ENCODE peak calls at places on chromosome 21, in six cellular contexts. Q is LNCaP clone FGC, T is endodermal cell, J is testis, V is A549, E is Calu3. D is an unnamed sample.

GRCh38 chr21:34307991-34308532 is 55.7 kb upstream of the KCNE2 start:
- DNase-seq in Q (no peak), E (no peak), V (no peak), T (no peak), J (no peak), D (no peak)

GRCh38 chr21:43269461-43269860 is 100.7 kb downstream of the CRYAA start:
- DNase-seq in T (peak), J (no peak), V (no peak), E (peak), Q (no peak), D (peak)

GRCh38 chr21:33762798-33763572 is 120.7 kb downstream of the ITSN1 start:
- DNase-seq in J (no peak), E (no peak), T (no peak), Q (no peak), V (no peak), D (no peak)

GRCh38 chr21:38170283-38170682 is 86.5 kb upstream of the KCNJ15 start:
- DNase-seq in Q (no peak), V (peak), E (peak), J (peak), T (peak), D (peak)

GRCh38 chr21:41895643-41896493 is 16.7 kb upstream of the PRDM15 start:
- DNase-seq in J (no peak), Q (no peak), V (no peak), T (peak), E (no peak), D (peak)

GRCh38 chr21:44407493-44407892 is 47.8 kb upstream of the LRRC3 start:
- DNase-seq in J (no peak), Q (no peak), T (no peak), V (no peak), E (no peak), D (no peak)

GRCh38 chr21:41369915-41370839 is 8.3 kb downstream of the MX2 start:
- DNase-seq in T (no peak), E (no peak), V (no peak), J (no peak), Q (no peak), D (peak)

GRCh38 chr21:21688877-21689276 is 690.7 kb downstream of the NCAM2 start:
- DNase-seq in E (no peak), V (no peak), T (peak), J (peak), Q (no peak), D (peak)

GRCh38 chr21:38852278-38852677 is 46.5 kb downstream of the ETS2 start:
- DNase-seq in J (no peak), T (no peak), E (no peak), V (no peak), Q (no peak), D (no peak)

GRCh38 chr21:39087238-39087975 is 95.8 kb downstream of the PSMG1 start:
- DNase-seq in V (no peak), T (no peak), E (no peak), J (peak), Q (no peak), D (no peak)

DNA sequence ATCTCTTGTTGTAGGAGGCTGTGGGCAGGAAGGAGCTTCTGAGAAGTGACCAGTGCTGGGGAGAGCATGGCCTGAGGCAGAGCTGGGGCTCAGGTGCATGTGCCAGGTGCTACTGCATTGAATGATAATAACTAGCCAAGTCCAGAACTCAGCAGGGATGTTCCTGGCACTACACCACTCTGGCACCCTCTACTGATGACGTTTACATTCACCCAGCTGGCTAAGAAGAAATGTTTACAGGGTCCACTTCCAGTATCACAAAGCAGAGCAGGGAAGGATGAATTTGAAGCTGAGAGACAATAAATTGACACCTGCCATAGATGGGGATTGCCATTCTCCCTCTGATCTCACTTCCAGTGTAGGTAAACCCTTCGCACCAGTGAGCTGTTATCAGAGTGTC is 411.8 kb downstream of the SETD4 start:
- DNase-seq in V (no peak), T (no peak), E (no peak), J (no peak), Q (peak), D (no peak)
- TF ChIP-seq CTCF in V (no peak), T (no peak), E (no peak), J (no peak), Q (peak), D (peak)

GRCh38 chr21:26909972-26910371 is 56.9 kb downstream of the ADAMTS5 start:
- DNase-seq in V (no peak), T (peak), E (no peak), Q (no peak), J (no peak), D (peak)
- TF ChIP-seq CTCF in V (no peak), T (peak), E (no peak), Q (no peak), J (no peak), D (peak)

DNA sequence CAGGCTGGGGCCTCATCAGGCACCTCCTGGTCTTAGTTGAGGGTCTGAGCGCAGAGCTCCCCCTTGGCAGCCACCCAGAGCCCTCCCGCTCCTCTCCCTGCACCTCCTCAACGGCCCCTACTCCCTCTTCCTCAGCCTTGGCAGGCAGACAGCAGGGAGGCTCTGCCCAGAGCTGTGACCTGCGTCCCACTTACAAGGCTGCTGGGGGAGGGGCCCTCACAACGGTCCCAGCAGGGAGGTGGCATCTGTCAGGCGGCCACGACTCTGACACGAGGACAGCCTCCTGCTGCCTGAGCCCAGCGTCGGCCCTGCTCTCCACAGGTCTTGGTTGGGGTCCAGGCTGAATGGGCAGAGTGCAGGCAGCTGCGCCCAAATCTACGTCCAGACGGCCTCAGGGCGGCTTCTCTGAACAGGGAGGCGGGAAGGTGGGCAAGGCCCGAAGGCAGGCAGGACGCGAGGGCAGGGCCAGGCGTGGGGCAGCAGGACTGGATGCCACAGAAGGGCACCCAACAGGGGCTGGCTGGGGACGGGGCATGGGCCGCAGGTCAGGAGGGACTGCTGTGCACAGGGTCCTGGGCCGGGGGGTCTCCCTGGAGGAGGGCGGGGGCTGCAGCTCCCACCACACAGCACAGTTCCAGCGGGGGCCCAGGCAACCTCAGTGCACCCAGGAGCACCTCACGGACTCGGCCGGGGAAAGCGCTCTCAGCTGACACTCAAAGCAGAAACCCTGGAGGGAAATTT is 7.5 kb downstream of the SLC19A1 start:
- DNase-seq in V (no peak), Q (no peak), J (peak), E (no peak), T (peak), D (no peak)
- TF ChIP-seq CTCF in V (no peak), Q (no peak), J (no peak), E (no peak), T (no peak), D (no peak)

GRCh38 chr21:27818847-27819246 is 852.0 kb upstream of the ADAMTS5 start:
- DNase-seq in T (no peak), J (no peak), V (no peak), Q (no peak), E (peak), D (no peak)
- TF ChIP-seq CTCF in T (no peak), J (no peak), V (no peak), Q (no peak), E (no peak), D (no peak)

D was measured in GM23338.